ENCODE peak calls at places on chromosome 6, in five cellular contexts. L is mesendoderm, J is NCI-H748 treated with DMSO at 0.1 percent for 48 hours, X is MCF 10A, S is Right ventricle myocardium superior. D is an unnamed sample.

GRCh38 chr6:149211046-149211571 is 106.4 kb upstream of the TAB2 start:
- DNase-seq in S (no peak), L (no peak), J (no peak), X (peak), D (no peak)

GRCh38 chr6:118896339-118897136 is 2.6 kb downstream of the ASF1A start:
- DNase-seq in S (no peak), X (peak), L (peak), J (peak), D (no peak)

GRCh38 chr6:128131566-128131965 is 230.7 kb upstream of the THEMIS start:
- DNase-seq in L (no peak), J (no peak), X (peak), S (no peak), D (no peak)

GRCh38 chr6:97059473-97059872 is 134.9 kb downstream of the KLHL32 start:
- DNase-seq in L (peak), S (no peak), J (peak), X (peak), D (no peak)

GRCh38 chr6:16494781-16495180 is 256.4 kb downstream of the GMPR start:
- DNase-seq in L (peak), J (no peak), S (no peak), X (peak), D (peak)

GRCh38 chr6:15365273-15365687 is 119.4 kb downstream of the JARID2 start:
- DNase-seq in S (peak), J (peak), X (peak), L (no peak), D (peak)

GRCh38 chr6:29926081-29926794 is 16.1 kb upstream of the HLA-A start:
- DNase-seq in S (peak), X (no peak), J (no peak), L (no peak), D (no peak)

GRCh38 chr6:106084106-106084963 is 1.8 kb upstream of the PRDM1 start:
- DNase-seq in S (peak), J (peak), X (peak), L (peak), D (peak)

GRCh38 chr6:160299559-160299958 is 40.9 kb upstream of the SLC22A2 start:
- DNase-seq in S (no peak), X (no peak), L (no peak), J (no peak), D (no peak)

GRCh38 chr6:34049395-34050342 is 96.2 kb downstream of the GRM4 start:
- DNase-seq in S (no peak), L (no peak), X (no peak), J (no peak), D (no peak)

GRCh38 chr6:163381118-163381751 is 33.3 kb upstream of the QKI start:
- DNase-seq in S (no peak), J (no peak), X (no peak), L (no peak), D (no peak)

GRCh38 chr6:56624046-56624727 is 18.5 kb downstream of the DST start:
- DNase-seq in S (no peak), L (no peak), X (no peak), J (no peak), D (no peak)